ENCODE peak calls at places on chromosomes 1 and 21, in nine cellular contexts. S is RWPE1, P is adrenal gland, R is choroid plexus epithelial cell, A is bronchial epithelial cell, M is endothelial cell of umbilical vein, O is astrocyte of the spinal cord, H is HCT116, W is PC-9. D is an unnamed sample.

GRCh38 chr1:150970818-150971582 is 3.6 kb downstream of the CERS2 start:
- DNase-seq in O (peak), W (no peak), H (no peak), A (peak), S (no peak), R (peak), M (no peak), P (peak), D (peak)

GRCh38 chr1:57222801-57223200 is 201.1 kb downstream of the DAB1 start:
- DNase-seq in O (no peak), A (no peak), H (no peak), R (no peak), W (no peak), M (no peak), P (no peak), S (no peak), D (no peak)

GRCh38 chr1:191851799-191852595 is 306.3 kb upstream of the RGS18 start:
- DNase-seq in S (no peak), W (no peak), H (no peak), R (peak), P (no peak), A (peak), M (no peak), O (peak), D (no peak)

GRCh38 chr1:94100785-94101612 is 19.9 kb downstream of the ABCA4 start:
- DNase-seq in R (no peak), P (no peak), W (peak), M (peak), A (no peak), S (no peak), H (no peak), O (no peak), D (no peak)

GRCh38 chr1:50917128-50917795 is 42.8 kb downstream of the FAF1 start:
- DNase-seq in R (no peak), P (no peak), M (no peak), A (no peak), S (no peak), O (no peak), H (no peak), W (no peak), D (no peak)

GRCh38 chr1:201676061-201676644 is 137.2 kb downstream of the NAV1 start:
- DNase-seq in H (no peak), P (peak), M (peak), S (no peak), O (peak), A (no peak), R (peak), W (no peak), D (peak)

GRCh38 chr1:207459008-207459407 is 4.9 kb downstream of the CR2 start:
- DNase-seq in P (no peak), R (no peak), H (no peak), W (no peak), M (no peak), O (no peak), S (no peak), A (no peak), D (no peak)

GRCh38 chr21:33825898-33826297 is 89.7 kb downstream of the ATP5PO start:
- DNase-seq in R (peak), O (peak), H (no peak), P (no peak), M (no peak), S (no peak), A (no peak), W (no peak), D (no peak)

GRCh38 chr1:14487671-14488070 is 110.8 kb upstream of the KAZN start:
- DNase-seq in A (no peak), M (no peak), W (no peak), H (no peak), O (peak), P (no peak), R (no peak), S (no peak), D (no peak)

GRCh38 chr1:79323240-79324025 is 316.9 kb upstream of the ADGRL4 start:
- DNase-seq in M (peak), R (peak), O (peak), S (peak), W (peak), H (peak), A (peak), P (no peak), D (no peak)

GRCh38 chr1:53069663-53070327 is 7.8 kb downstream of the PODN start:
- DNase-seq in M (no peak), R (no peak), H (no peak), O (no peak), P (no peak), W (no peak), A (no peak), S (no peak), D (peak)

GRCh38 chr1:14340244-14340800 is 258.2 kb upstream of the KAZN start:
- DNase-seq in O (no peak), H (no peak), A (no peak), R (peak), M (no peak), S (no peak), W (no peak), P (no peak), D (no peak)

GRCh38 chr1:148263128-148263905 is 111.2 kb upstream of the NBPF11 start:
- DNase-seq in H (peak), M (peak), S (peak), O (peak), P (no peak), R (peak), A (peak), W (peak), D (peak)

GRCh38 chr1:116118471-116118870 is 7.3 kb downstream of the MAB21L3 start:
- DNase-seq in W (no peak), R (no peak), H (no peak), S (no peak), A (no peak), O (no peak), M (no peak), P (no peak), D (no peak)

GRCh38 chr21:43333301-43334062 is 93.4 kb downstream of the SIK1 start:
- DNase-seq in W (peak), R (peak), S (peak), P (no peak), M (peak), H (no peak), A (peak), O (peak), D (peak)

GRCh38 chr21:38751379-38752050 is 54.2 kb upstream of the ETS2 start:
- DNase-seq in S (no peak), P (peak), W (no peak), M (peak), R (peak), O (peak), H (no peak), A (no peak), D (peak)

GRCh38 chr1:217540321-217540720 is 90.6 kb downstream of the GPATCH2 start:
- DNase-seq in H (no peak), O (no peak), M (no peak), R (no peak), A (no peak), S (no peak), P (no peak), W (no peak), D (no peak)

GRCh38 chr1:82225407-82226197 is 424.9 kb downstream of the ADGRL2 start:
- DNase-seq in O (peak), M (peak), A (peak), S (peak), R (peak), H (no peak), P (no peak), W (peak), D (no peak)

GRCh38 chr1:206875752-206876380 is 10.4 kb downstream of the IL20 start:
- DNase-seq in S (no peak), H (no peak), M (no peak), R (no peak), O (no peak), A (no peak), W (no peak), P (no peak), D (no peak)

DNA sequence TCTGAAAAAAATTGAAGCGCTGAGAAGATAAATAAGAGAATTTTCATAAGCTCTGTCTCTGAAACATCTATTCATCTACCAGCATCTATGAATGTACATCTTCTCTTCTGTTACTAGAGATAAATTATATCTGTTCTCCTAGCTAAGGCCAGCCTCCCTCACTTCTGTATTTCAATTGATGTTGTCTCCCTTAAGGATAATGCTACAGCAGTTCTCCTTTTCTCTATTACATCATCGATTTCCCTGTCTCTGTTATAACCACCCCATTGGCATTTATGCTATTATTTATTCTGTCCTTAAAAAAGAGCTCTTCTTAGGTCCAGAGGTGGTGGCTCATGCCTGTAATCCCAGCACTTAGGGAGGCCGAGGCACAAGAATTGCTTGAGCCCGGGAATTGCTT is 42.9 kb upstream of the TMCO2 start:
- DNase-seq in O (no peak), M (no peak), P (no peak), H (no peak), W (no peak), R (no peak), A (no peak), S (no peak), D (no peak)
- TF ChIP-seq CTCF in O (no peak), M (no peak), P (no peak), H (no peak), W (no peak), R (no peak), A (no peak), S (no peak), D (no peak)

DNA sequence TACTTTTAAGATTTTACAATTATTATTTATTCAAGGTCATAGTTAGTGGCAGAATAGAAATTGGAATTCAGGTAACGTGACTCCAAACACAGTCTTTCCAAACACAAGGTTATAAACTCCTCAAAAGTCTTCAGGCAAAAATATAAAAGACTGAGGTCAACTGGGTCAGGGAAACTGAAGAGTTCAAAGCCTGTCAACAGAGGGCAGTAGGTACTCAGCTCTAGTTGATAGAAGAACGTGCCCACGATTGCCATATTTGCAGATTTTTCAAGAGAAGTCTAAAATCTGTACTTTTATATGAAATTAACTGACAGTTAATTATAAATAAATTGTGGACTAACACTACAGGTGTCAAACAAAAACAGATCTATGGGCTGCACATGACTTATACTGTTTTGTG is 135.0 kb downstream of the LHX4 start:
- DNase-seq in S (no peak), O (no peak), W (no peak), R (peak), A (no peak), M (no peak), P (no peak), H (no peak), D (no peak)
- TF ChIP-seq CTCF in S (no peak), O (peak), W (no peak), R (no peak), A (peak), M (no peak), P (no peak), H (peak), D (peak)

GRCh38 chr1:159945483-159946241 is at the start of gene IGSF9:
- DNase-seq in S (peak), O (peak), W (peak), M (peak), R (peak), P (peak), A (peak), H (peak), D (peak)
- TF ChIP-seq CTCF in S (peak), O (peak), W (peak), M (peak), R (peak), P (no peak), A (peak), H (peak), D (peak)

DNA sequence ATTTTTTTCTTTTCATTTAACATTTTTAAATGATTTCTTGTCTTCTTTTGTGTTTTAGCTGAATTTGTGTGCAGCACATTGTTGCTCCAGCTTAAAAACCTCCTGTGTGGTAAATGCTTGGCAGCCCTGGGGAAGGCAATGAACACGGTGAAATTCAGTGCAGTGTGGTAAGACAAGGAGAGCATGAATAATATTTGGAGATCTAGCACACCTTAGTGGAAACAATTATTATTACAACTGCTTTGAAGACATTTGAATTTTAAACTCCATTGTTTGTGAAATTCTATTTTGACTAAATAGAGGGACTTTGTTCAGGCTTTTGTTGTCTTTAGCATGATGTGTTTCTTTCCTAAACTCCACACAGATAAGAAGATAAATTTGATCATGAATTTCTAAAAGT is 242.6 kb upstream of the CXADR start:
- DNase-seq in M (peak), A (peak), W (peak), S (peak), O (peak), H (no peak), P (peak), R (peak), D (no peak)
- TF ChIP-seq CTCF in M (peak), A (peak), W (peak), S (peak), O (no peak), H (peak), P (peak), R (peak), D (peak)

DNA sequence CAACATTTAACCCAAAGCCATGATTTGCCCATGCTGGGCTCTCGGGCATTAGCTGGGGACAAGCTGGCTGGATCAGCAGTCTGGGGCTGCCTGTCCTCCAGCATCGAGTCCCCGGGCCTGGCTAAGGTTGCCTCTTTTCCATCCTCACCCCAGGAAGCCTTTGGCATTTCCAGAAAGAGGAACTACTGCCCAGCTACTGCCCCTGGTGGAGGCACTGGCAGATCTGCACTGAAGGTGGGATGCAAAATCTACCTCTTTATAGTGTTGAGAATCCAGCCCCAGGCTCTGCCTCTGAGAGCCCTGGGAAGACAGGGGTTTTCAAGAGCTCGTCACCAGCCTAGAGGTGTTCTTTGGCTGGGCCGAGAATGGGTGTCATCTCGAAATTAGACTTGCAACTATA is 635.9 kb downstream of the MATN1 start:
- DNase-seq in A (no peak), W (no peak), S (no peak), H (no peak), P (no peak), M (no peak), R (peak), O (no peak), D (no peak)
- TF ChIP-seq CTCF in A (peak), W (no peak), S (no peak), H (peak), P (no peak), M (peak), R (peak), O (peak), D (peak)

D was measured in upper lobe of right lung.